ENCODE peak calls at places on chromosomes 11 and 22, in seven cellular contexts. D is activated T-cell treated with anti-CD3 and anti-CD28 coated beads for 1 hour; C is stimulated activated CD4-positive, alpha-beta T cell treated with anti-CD3 and anti-CD28 coated beads, Interleukin-15, amount 100 ng/mL, for 1 hour; Q is GM10248; R is non-pigmented ciliary epithelial cell; F is activated CD8-positive, alpha-beta memory T cell treated with anti-CD3 and anti-CD28 coated beads, Interleukin-2, amount 50 U/mL, for 4 hours; V is AG04450. W is an unnamed sample.

GRCh38 chr11:86069408-86070086 is 663 bp upstream of the PICALM start:
- DNase-seq in D (no peak), C (no peak), Q (peak), R (peak), F (no peak), V (peak), W (peak)

GRCh38 chr22:46977656-46978343 is 215.3 kb downstream of the TBC1D22A start:
- DNase-seq in D (no peak), C (no peak), Q (no peak), R (no peak), F (no peak), V (no peak), W (no peak)

GRCh38 chr11:17548444-17548843 is 1.4 kb downstream of the OTOG start:
- DNase-seq in D (no peak), C (no peak), Q (no peak), R (no peak), F (no peak), V (no peak), W (no peak)

GRCh38 chr11:124751741-124752470 is at the start of gene VSIG2:
- DNase-seq in D (no peak), C (no peak), Q (no peak), R (no peak), F (no peak), V (no peak), W (no peak)

GRCh38 chr11:74282863-74283484 is 28.5 kb downstream of the P4HA3 start:
- DNase-seq in D (no peak), C (no peak), Q (no peak), R (no peak), F (no peak), V (no peak), W (no peak)

GRCh38 chr11:68343761-68344256 is 31.4 kb downstream of the LRP5 start:
- DNase-seq in D (no peak), C (no peak), Q (no peak), R (no peak), F (no peak), V (no peak), W (no peak)

GRCh38 chr22:25712661-25713400 is 29.2 kb upstream of the MYO18B start:
- DNase-seq in D (no peak), C (no peak), Q (no peak), R (no peak), F (no peak), V (no peak), W (no peak)

GRCh38 chr11:61171907-61172306 is 10.7 kb upstream of the VPS37C start:
- DNase-seq in D (no peak), C (no peak), Q (no peak), R (no peak), F (no peak), V (no peak), W (no peak)

GRCh38 chr11:38814670-38815069 is 2216.6 kb upstream of the RAG2 start:
- DNase-seq in D (no peak), C (no peak), Q (no peak), R (peak), F (no peak), V (no peak), W (no peak)

GRCh38 chr11:62456630-62457029 is 37.8 kb downstream of the SCGB1A1 start:
- DNase-seq in D (no peak), C (no peak), Q (no peak), R (no peak), F (no peak), V (no peak), W (no peak)

GRCh38 chr11:82995754-82996398 is 75.8 kb downstream of the RAB30 start:
- DNase-seq in D (no peak), C (no peak), Q (peak), R (no peak), F (no peak), V (no peak), W (no peak)

GRCh38 chr11:134398644-134399292 is 13.3 kb downstream of the B3GAT1 start:
- DNase-seq in D (no peak), C (no peak), Q (no peak), R (no peak), F (no peak), V (no peak), W (no peak)

GRCh38 chr22:23036684-23037428 is 33.5 kb upstream of the GNAZ start:
- DNase-seq in D (no peak), C (no peak), Q (no peak), R (no peak), F (no peak), V (no peak), W (peak)

GRCh38 chr11:22624742-22625447 is 728 bp downstream of the FANCF start:
- DNase-seq in D (peak), C (peak), Q (peak), R (no peak), F (peak), V (no peak), W (peak)

GRCh38 chr11:117221775-117222517 is 9.9 kb downstream of the PCSK7 start:
- DNase-seq in D (no peak), C (no peak), Q (no peak), R (no peak), F (no peak), V (no peak), W (no peak)

GRCh38 chr11:96748639-96749370 is 359.0 kb downstream of the JRKL start:
- DNase-seq in D (no peak), C (no peak), Q (no peak), R (no peak), F (no peak), V (no peak), W (no peak)